ENCODE peak calls at places on chromosomes 12 and 14, in seven cellular contexts. X is K562, D is heart right ventricle, N is HCT116, S is nephron progenitor cell, K is thyroid gland, R is uterus. W is an unnamed sample.

GRCh38 chr12:44526655-44527199 is 349.4 kb downstream of the NELL2 start:
- DNase-seq in X (no peak), D (no peak), N (no peak), S (no peak), K (no peak), R (no peak), W (no peak)

GRCh38 chr12:88977115-88977514 is 375.2 kb downstream of the DUSP6 start:
- DNase-seq in X (no peak), D (no peak), N (no peak), S (no peak), K (no peak), R (no peak), W (no peak)

GRCh38 chr12:58647495-58647894 is 272.8 kb downstream of the LRIG3 start:
- DNase-seq in X (no peak), D (no peak), N (no peak), S (no peak), K (no peak), R (no peak), W (no peak)

GRCh38 chr12:6699259-6699988 is 1.2 kb downstream of the PIANP start:
- DNase-seq in X (no peak), D (no peak), N (no peak), S (no peak), K (no peak), R (no peak), W (no peak)

GRCh38 chr12:19158909-19159308 is 29.4 kb downstream of the PLEKHA5 start:
- DNase-seq in X (no peak), D (no peak), N (no peak), S (no peak), K (no peak), R (no peak), W (no peak)

GRCh38 chr14:104665092-104665662 is 24.2 kb upstream of the INF2 start:
- DNase-seq in X (no peak), D (no peak), N (no peak), S (no peak), K (no peak), R (no peak), W (no peak)

GRCh38 chr12:44046732-44047417 is 211.0 kb downstream of the TMEM117 start:
- DNase-seq in X (no peak), D (no peak), N (no peak), S (no peak), K (no peak), R (no peak), W (no peak)

GRCh38 chr12:38934078-38934584 is 28.7 kb upstream of the CPNE8 start:
- DNase-seq in X (peak), D (no peak), N (no peak), S (no peak), K (no peak), R (no peak), W (no peak)

GRCh38 chr12:107607464-107608392 is 77.9 kb upstream of the PWP1 start:
- DNase-seq in X (peak), D (peak), N (peak), S (peak), K (peak), R (peak), W (peak)

GRCh38 chr12:28320353-28320752 is 130.1 kb downstream of the CCDC91 start:
- DNase-seq in X (no peak), D (no peak), N (no peak), S (no peak), K (no peak), R (no peak), W (no peak)

GRCh38 chr14:56461876-56462275 is 117.7 kb upstream of the TMEM260 start:
- DNase-seq in X (no peak), D (no peak), N (no peak), S (no peak), K (no peak), R (no peak), W (no peak)

GRCh38 chr12:69210661-69211060 is 28.7 kb upstream of the CPSF6 start:
- DNase-seq in X (no peak), D (no peak), N (no peak), S (no peak), K (no peak), R (no peak), W (no peak)
- TF ChIP-seq CTCF in X (no peak), D (no peak), N (no peak), S (no peak), K (no peak), R (no peak), W (no peak)

GRCh38 chr12:87270894-87271293 is 758.3 kb downstream of the C12orf50 start:
- DNase-seq in X (no peak), D (no peak), N (no peak), S (no peak), K (no peak), R (no peak), W (no peak)

GRCh38 chr12:87266305-87266704 is 762.9 kb downstream of the C12orf50 start:
- DNase-seq in X (no peak), D (no peak), N (no peak), S (no peak), K (no peak), R (no peak), W (no peak)
- TF ChIP-seq CTCF in X (no peak), D (no peak), N (peak), S (no peak), K (no peak), R (no peak), W (peak)

DNA sequence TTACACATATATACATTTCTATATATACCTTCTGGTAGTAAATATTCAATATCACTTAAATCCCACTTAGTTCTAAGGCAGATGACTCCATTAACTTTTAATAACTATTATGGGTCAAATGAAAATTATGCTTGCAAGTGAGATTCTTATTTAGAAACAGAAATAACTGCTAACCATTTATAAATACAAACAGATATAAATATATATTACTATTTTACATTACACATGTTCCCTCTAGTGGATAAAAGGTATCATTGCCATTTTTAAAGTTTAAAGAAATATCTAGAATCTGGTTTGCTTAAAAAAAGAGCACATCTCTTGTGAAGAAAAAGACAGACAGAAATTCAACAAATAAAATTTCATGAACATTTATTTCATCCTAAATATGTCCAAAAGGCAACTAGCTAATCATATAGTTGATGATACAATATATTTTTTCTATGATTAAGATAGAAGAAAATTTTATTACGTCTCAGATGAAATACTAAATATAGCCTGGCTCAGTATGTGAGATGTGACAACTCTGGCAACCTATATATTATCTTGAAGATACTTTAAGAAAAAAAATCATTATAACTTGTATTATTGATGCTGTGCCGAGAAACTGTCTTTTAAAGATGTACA is 11.7 kb upstream of the RAD51AP1 start:
- DNase-seq in X (no peak), D (no peak), N (no peak), S (no peak), K (no peak), R (no peak), W (no peak)
- TF ChIP-seq CTCF in X (no peak), D (peak), N (peak), S (peak), K (peak), R (no peak), W (peak)

GRCh38 chr14:77653473-77653872 is 37.0 kb upstream of the SPTLC2 start:
- DNase-seq in X (peak), D (no peak), N (no peak), S (no peak), K (no peak), R (no peak), W (peak)
- TF ChIP-seq CTCF in X (peak), D (no peak), N (peak), S (no peak), K (no peak), R (no peak), W (peak)

GRCh38 chr14:23125933-23126524 is 7.0 kb upstream of the CEBPE start:
- DNase-seq in X (no peak), D (no peak), N (no peak), S (no peak), K (peak), R (no peak), W (no peak)

GRCh38 chr14:23129759-23130316 is 10.8 kb upstream of the CEBPE start:
- DNase-seq in X (no peak), D (no peak), N (no peak), S (no peak), K (no peak), R (no peak), W (no peak)

GRCh38 chr14:23128969-23129758 is 10.1 kb upstream of the CEBPE start:
- DNase-seq in X (no peak), D (no peak), N (no peak), S (no peak), K (no peak), R (no peak), W (no peak)

GRCh38 chr14:23126548-23127278 is 7.7 kb upstream of the CEBPE start:
- DNase-seq in X (no peak), D (no peak), N (no peak), S (no peak), K (no peak), R (no peak), W (no peak)

GRCh38 chr14:23127861-23128260 is 8.8 kb upstream of the CEBPE start:
- DNase-seq in X (no peak), D (no peak), N (no peak), S (no peak), K (no peak), R (no peak), W (no peak)
- TF ChIP-seq CTCF in X (no peak), D (no peak), N (no peak), S (no peak), K (no peak), R (no peak), W (no peak)

DNA sequence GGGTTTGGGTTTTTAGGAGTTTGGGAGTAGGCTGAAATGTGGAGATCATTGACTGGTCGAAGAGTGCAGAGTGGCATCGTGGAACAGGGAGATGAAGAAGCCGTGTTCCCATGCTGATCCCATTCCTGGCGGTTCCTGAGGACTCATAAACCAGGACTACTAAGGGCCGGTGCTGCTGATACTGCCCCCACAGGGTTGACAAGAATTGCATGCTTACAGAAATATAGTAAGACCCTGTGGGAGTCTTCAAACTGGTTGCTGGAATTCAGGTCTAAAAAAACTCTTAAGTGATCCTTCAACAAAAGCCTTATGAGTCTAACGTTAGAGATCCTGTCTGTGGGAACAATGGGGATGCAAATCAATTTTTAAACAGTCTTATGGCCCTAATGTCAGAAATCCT is 64.0 kb upstream of the ARHGAP5 start:
- DNase-seq in X (peak), D (no peak), N (no peak), S (no peak), K (no peak), R (no peak), W (no peak)
- TF ChIP-seq CTCF in X (peak), D (no peak), N (peak), S (no peak), K (no peak), R (no peak), W (peak)